ENCODE peak calls at places on chromosomes 11 and 22, in eight cellular contexts. J, B, H, S, M, O, Q and C are unnamed samples.

GRCh38 chr11:101470881-101471535 is 112.8 kb downstream of the TRPC6 start:
- DNase-seq in M (no peak), S (no peak), J (no peak), H (no peak), B (no peak), O (peak), Q (peak), C (no peak)

GRCh38 chr11:107769189-107769588 is 57.3 kb upstream of the SLN start:
- DNase-seq in B (no peak), H (no peak), O (no peak), M (no peak), J (no peak), S (no peak), Q (peak), C (no peak)

GRCh38 chr11:70073881-70074371 is 4.2 kb upstream of the ANO1 start:
- DNase-seq in O (no peak), B (no peak), H (no peak), S (peak), Q (no peak), J (no peak), M (no peak), C (no peak)

GRCh38 chr11:76248210-76248609 is 41.9 kb upstream of the WNT11 start:
- DNase-seq in Q (no peak), B (no peak), S (peak), J (no peak), H (no peak), O (no peak), M (no peak), C (no peak)

GRCh38 chr11:44904261-44905080 is 46.2 kb downstream of the TP53I11 start:
- DNase-seq in H (no peak), S (no peak), M (no peak), Q (no peak), O (no peak), J (no peak), B (no peak), C (no peak)

GRCh38 chr11:14969922-14970323 is 2.2 kb downstream of the CALCA start:
- DNase-seq in J (peak), B (peak), M (peak), H (no peak), S (peak), Q (no peak), O (peak), C (no peak)

GRCh38 chr11:73510106-73510505 is 87.8 kb downstream of the FAM168A start:
- DNase-seq in S (no peak), B (no peak), Q (no peak), H (no peak), M (no peak), J (no peak), O (no peak), C (no peak)

GRCh38 chr11:1514349-1515061 is 27.9 kb upstream of the MOB2 start:
- DNase-seq in J (no peak), M (no peak), Q (no peak), B (no peak), H (no peak), S (no peak), O (no peak), C (no peak)

GRCh38 chr11:48109046-48109666 is 107.5 kb upstream of the OR4B1 start:
- DNase-seq in J (no peak), S (no peak), Q (peak), O (no peak), M (no peak), H (no peak), B (no peak), C (no peak)

GRCh38 chr22:22913989-22914388 is 26.4 kb downstream of the IGLL5 start:
- DNase-seq in M (no peak), J (no peak), B (no peak), S (no peak), Q (no peak), H (no peak), O (no peak), C (no peak)

GRCh38 chr11:1062075-1062820 is 12.4 kb upstream of the MUC2 start:
- DNase-seq in H (no peak), M (no peak), B (no peak), O (no peak), Q (no peak), S (no peak), J (no peak), C (no peak)

GRCh38 chr22:31734512-31734911 is 15.4 kb downstream of the PRR14L start:
- DNase-seq in S (no peak), H (no peak), Q (peak), J (no peak), O (no peak), M (no peak), B (no peak), C (no peak)

GRCh38 chr11:17845431-17845881 is 110.9 kb downstream of the KCNC1 start:
- DNase-seq in S (no peak), O (no peak), H (no peak), Q (peak), M (no peak), B (no peak), J (no peak), C (no peak)

GRCh38 chr11:26199341-26199740 is 132.6 kb upstream of the ANO3 start:
- DNase-seq in J (no peak), B (no peak), O (no peak), M (no peak), Q (peak), S (no peak), H (no peak), C (no peak)

GRCh38 chr11:126104420-126104819 is 41.8 kb upstream of the CDON start:
- DNase-seq in M (no peak), O (no peak), Q (no peak), H (no peak), S (no peak), J (no peak), B (no peak), C (no peak)

GRCh38 chr11:63510360-63511130 is 4.7 kb downstream of the LGALS12 start:
- DNase-seq in M (no peak), H (no peak), S (no peak), B (no peak), O (peak), Q (peak), J (no peak), C (peak)